ENCODE peak calls at places on chromosomes 5 and 9, in four cellular contexts. U, Q, L and K are unnamed samples.

GRCh38 chr9:32136700-32137339 is 247.6 kb upstream of the ACO1 start:
- DNase-seq in Q (no peak), U (peak), L (no peak), K (no peak)

GRCh38 chr9:33880562-33881089 is 63.7 kb downstream of the UBE2R2 start:
- DNase-seq in U (no peak), Q (no peak), L (no peak), K (no peak)

GRCh38 chr9:93577940-93578682 is 1.7 kb downstream of the PHF2 start:
- DNase-seq in U (no peak), L (no peak), Q (no peak), K (no peak)

GRCh38 chr9:3241290-3241689 is 284.5 kb downstream of the RFX3 start:
- DNase-seq in Q (no peak), U (no peak), L (no peak), K (no peak)

GRCh38 chr5:152912924-152913323 is 507.8 kb upstream of the NMUR2 start:
- DNase-seq in U (no peak), Q (no peak), L (no peak), K (no peak)

GRCh38 chr9:130026583-130027427 is 16.2 kb downstream of the FNBP1 start:
- DNase-seq in L (no peak), Q (no peak), U (no peak), K (no peak)

GRCh38 chr5:2732004-2732403 is 19.5 kb downstream of the IRX2 start:
- DNase-seq in U (no peak), Q (no peak), L (no peak), K (no peak)

GRCh38 chr9:5008206-5008605 is 23.1 kb downstream of the JAK2 start:
- DNase-seq in U (no peak), Q (no peak), L (no peak), K (no peak)

GRCh38 chr5:75952963-75953362 is 130.2 kb upstream of the SV2C start:
- DNase-seq in L (no peak), U (no peak), Q (no peak), K (no peak)

GRCh38 chr9:111566234-111566633 is 33.2 kb downstream of the PTGR1 start:
- DNase-seq in U (no peak), L (no peak), Q (no peak), K (no peak)

GRCh38 chr5:159290741-159291140 is 27.7 kb downstream of the UBLCP1 start:
- DNase-seq in U (no peak), L (no peak), Q (no peak), K (no peak)

GRCh38 chr5:128534729-128535128 is 3.3 kb downstream of the FBN2 start:
- DNase-seq in Q (no peak), U (no peak), L (no peak), K (no peak)

GRCh38 chr5:6770826-6771607 is 57.8 kb downstream of the TENT4A start:
- DNase-seq in U (no peak), L (no peak), Q (no peak), K (no peak)

GRCh38 chr9:20564650-20565049 is 57.6 kb downstream of the MLLT3 start:
- DNase-seq in L (no peak), U (no peak), Q (no peak), K (no peak)

GRCh38 chr9:136972335-136972734 is 5.0 kb upstream of the PTGDS start:
- DNase-seq in Q (no peak), L (no peak), U (no peak), K (no peak)

GRCh38 chr5:111641533-111642230 is 115.3 kb downstream of the NREP start:
- DNase-seq in Q (no peak), L (no peak), U (peak), K (no peak)

GRCh38 chr5:74380193-74380592 is 260.3 kb downstream of the ENC1 start:
- DNase-seq in L (no peak), U (no peak), Q (no peak), K (no peak)

GRCh38 chr9:14168381-14168780 is 145.6 kb downstream of the NFIB start:
- DNase-seq in Q (no peak), L (no peak), U (no peak), K (no peak)

GRCh38 chr9:88388886-88389617 is 808 bp downstream of the SPIN1 start:
- DNase-seq in Q (peak), U (no peak), L (peak), K (peak)

GRCh38 chr9:123599781-123600180 is 243.8 kb downstream of the CRB2 start:
- DNase-seq in Q (no peak), U (no peak), L (no peak), K (no peak)

GRCh38 chr9:124263800-124264426 is 6.2 kb downstream of the NEK6 start:
- DNase-seq in U (no peak), L (no peak), Q (no peak), K (no peak)

GRCh38 chr5:135047347-135047695 is 13.3 kb upstream of the PITX1 start:
- DNase-seq in U (no peak), L (no peak), Q (no peak), K (peak)

GRCh38 chr5:89213584-89213983 is 330.6 kb upstream of the MEF2C start:
- DNase-seq in U (peak), Q (no peak), L (no peak), K (no peak)

GRCh38 chr5:52727568-52727967 is 60.1 kb upstream of the ITGA1 start:
- DNase-seq in L (no peak), U (no peak), Q (no peak), K (peak)

GRCh38 chr5:96661101-96661840 is 905 bp upstream of the CAST start:
- DNase-seq in U (no peak), Q (peak), L (peak), K (peak)

GRCh38 chr9:96088510-96088909 is 213.0 kb downstream of the ERCC6L2 start:
- DNase-seq in U (no peak), Q (no peak), L (no peak), K (no peak)

GRCh38 chr9:14960881-14961280 is 50.7 kb upstream of the FREM1 start:
- DNase-seq in L (no peak), U (no peak), Q (no peak), K (no peak)